ENCODE peak calls at places on chromosomes 13 and 19, in five cellular contexts. I, X, F, M and R are unnamed samples.
A peak's percentile ranks its signal among the peaks of the same experiment; 100 is the strongest.

GRCh38 chr13:102903659-102904407 is 58.0 kb downstream of the ERCC5 start:
- DNase-seq in I (no peak), X (no peak), F (no peak), M (peak; percentile 45), R (no peak)

GRCh38 chr19:8596168-8596567 is 14.3 kb downstream of the ADAMTS10 start:
- DNase-seq in I (no peak), X (no peak), F (no peak), M (no peak), R (no peak)

GRCh38 chr13:21458816-21459701 is at the start of gene ZDHHC20:
- DNase-seq in I (peak; percentile 71), X (peak; percentile 57), F (peak; percentile 72), M (peak; percentile 94), R (no peak)

GRCh38 chr13:85142351-85142750 is 656.9 kb downstream of the SLITRK6 start:
- DNase-seq in I (no peak), X (no peak), F (no peak), M (no peak), R (peak; percentile 74)

GRCh38 chr19:34523408-34523807 is 41.9 kb downstream of the WTIP start:
- DNase-seq in I (no peak), X (no peak), F (no peak), M (no peak), R (no peak)

GRCh38 chr19:4066682-4067395 is at the start of gene ZBTB7A:
- DNase-seq in I (peak; percentile 71), X (peak; percentile 43), F (peak; percentile 60), M (peak; percentile 85), R (no peak)

GRCh38 chr19:16326401-16327130 is 1.9 kb downstream of the KLF2 start:
- DNase-seq in I (peak; percentile 84), X (no peak), F (no peak), M (peak; percentile 61), R (no peak)

GRCh38 chr19:40689339-40690049 is 957 bp downstream of the NUMBL start:
- DNase-seq in I (no peak), X (peak; percentile 18), F (no peak), M (peak; percentile 59), R (no peak)

GRCh38 chr13:24625870-24626419 is 54.3 kb upstream of the ATP12A start:
- DNase-seq in I (no peak), X (no peak), F (no peak), M (peak; percentile 22), R (no peak)

GRCh38 chr13:113298001-113298945 is 1.2 kb downstream of the LAMP1 start:
- DNase-seq in I (no peak), X (no peak), F (no peak), M (peak; percentile 63), R (no peak)

GRCh38 chr13:99356216-99357089 is 49.3 kb upstream of the GPR183 start:
- DNase-seq in I (peak; percentile 87), X (peak; percentile 91), F (no peak), M (peak; percentile 17), R (no peak)

GRCh38 chr19:40686882-40687524 is 3.4 kb downstream of the NUMBL start:
- DNase-seq in I (no peak), X (no peak), F (no peak), M (no peak), R (no peak)

GRCh38 chr19:14337510-14337909 is 43.7 kb upstream of the ADGRE5 start:
- DNase-seq in I (no peak), X (no peak), F (no peak), M (peak; percentile 46), R (peak; percentile 57)

GRCh38 chr13:24684600-24684998 is 4.4 kb downstream of the ATP12A start:
- DNase-seq in I (no peak), X (no peak), F (no peak), M (peak; percentile 59), R (peak; percentile 60)

GRCh38 chr13:62837895-62838294 is 1422.2 kb upstream of the PCDH20 start:
- DNase-seq in I (no peak), X (peak; percentile 0), F (no peak), M (no peak), R (no peak)

GRCh38 chr13:50617134-50617721 is 226.3 kb downstream of the DLEU7 start:
- DNase-seq in I (no peak), X (peak; percentile 77), F (no peak), M (peak; percentile 85), R (no peak)

GRCh38 chr19:29029271-29029670 is 183.7 kb downstream of the UQCRFS1 start:
- DNase-seq in I (no peak), X (no peak), F (no peak), M (no peak), R (no peak)

GRCh38 chr13:35354882-35355281 is 121.6 kb downstream of the MAB21L1 start:
- DNase-seq in I (no peak), X (no peak), F (peak; percentile 3), M (no peak), R (no peak)

GRCh38 chr19:10517361-10517759 is at the start of gene S1PR5:
- DNase-seq in I (no peak), X (no peak), F (no peak), M (peak; percentile 54), R (no peak)

GRCh38 chr19:10516064-10516385 is 1.2 kb downstream of the S1PR5 start:
- DNase-seq in I (no peak), X (no peak), F (no peak), M (no peak), R (no peak)

GRCh38 chr19:10517760-10518443 is 655 bp upstream of the S1PR5 start:
- DNase-seq in I (no peak), X (no peak), F (no peak), M (peak; percentile 62), R (no peak)

GRCh38 chr19:10518444-10519361 is 1.5 kb upstream of the S1PR5 start:
- DNase-seq in I (no peak), X (no peak), F (no peak), M (no peak), R (no peak)

GRCh38 chr19:10516671-10517286 is 468 bp downstream of the S1PR5 start:
- DNase-seq in I (no peak), X (no peak), F (no peak), M (peak; percentile 48), R (no peak)
- TF ChIP-seq EZH2 in I (no peak), X (no peak), F (no peak), M (no peak), R (no peak)

GRCh38 chr13:41054212-41054877 is 7.0 kb upstream of the WBP4 start:
- DNase-seq in I (peak; percentile 58), X (peak; percentile 61), F (peak; percentile 53), M (peak; percentile 80), R (no peak)

GRCh38 chr13:41054919-41055619 is 6.2 kb upstream of the WBP4 start:
- DNase-seq in I (no peak), X (no peak), F (peak; percentile 35), M (peak; percentile 32), R (no peak)

GRCh38 chr13:41052441-41052840 is 8.9 kb upstream of the WBP4 start:
- DNase-seq in I (no peak), X (no peak), F (no peak), M (peak; percentile 35), R (no peak)

GRCh38 chr13:41056194-41056593 is 5.1 kb upstream of the WBP4 start:
- DNase-seq in I (no peak), X (no peak), F (no peak), M (no peak), R (no peak)

GRCh38 chr13:41053384-41053826 is 7.9 kb upstream of the WBP4 start:
- DNase-seq in I (no peak), X (no peak), F (no peak), M (peak; percentile 88), R (no peak)
- H3K4me3 ChIP-seq in I (no peak overlapping the region), X (no peak overlapping the region), F (no peak overlapping the region), M (peak overlapping the region; percentile 57), R (peak overlapping the region; percentile 34)

DNA sequence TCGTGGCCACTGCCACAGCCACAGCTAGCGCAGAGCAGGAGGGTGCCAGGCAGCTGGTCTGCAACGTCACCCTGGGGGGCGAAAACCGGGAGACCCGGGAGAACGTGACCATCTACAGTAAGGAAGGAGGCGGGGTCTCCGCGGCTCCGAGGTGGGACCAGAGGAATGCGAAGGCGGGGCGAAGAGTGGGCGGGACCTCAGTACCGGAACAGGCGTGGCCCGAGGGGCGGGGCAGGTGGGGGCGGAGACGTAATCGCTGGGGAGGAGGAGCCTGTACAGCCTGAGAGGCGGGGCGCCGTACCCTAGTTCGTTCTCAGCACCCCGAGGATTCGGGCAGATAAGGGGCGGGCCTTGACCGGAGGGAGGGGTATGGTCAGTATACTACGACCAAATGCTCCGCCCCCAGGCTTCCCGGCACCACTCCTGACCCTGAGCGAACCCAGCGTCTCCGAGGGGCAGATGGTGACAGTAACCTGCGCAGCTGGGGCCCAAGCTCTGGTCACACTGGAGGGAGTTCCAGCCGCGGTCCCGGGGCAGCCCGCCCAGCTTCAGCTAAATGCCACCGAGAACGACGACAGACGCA is 2.5 kb downstream of the ICAM5 start:
- DNase-seq in I (peak; percentile 73), X (no peak), F (peak; percentile 27), M (peak; percentile 91), R (no peak)
- TF ChIP-seq EZH2 in I (no peak), X (no peak), F (no peak), M (no peak), R (no peak)

DNA sequence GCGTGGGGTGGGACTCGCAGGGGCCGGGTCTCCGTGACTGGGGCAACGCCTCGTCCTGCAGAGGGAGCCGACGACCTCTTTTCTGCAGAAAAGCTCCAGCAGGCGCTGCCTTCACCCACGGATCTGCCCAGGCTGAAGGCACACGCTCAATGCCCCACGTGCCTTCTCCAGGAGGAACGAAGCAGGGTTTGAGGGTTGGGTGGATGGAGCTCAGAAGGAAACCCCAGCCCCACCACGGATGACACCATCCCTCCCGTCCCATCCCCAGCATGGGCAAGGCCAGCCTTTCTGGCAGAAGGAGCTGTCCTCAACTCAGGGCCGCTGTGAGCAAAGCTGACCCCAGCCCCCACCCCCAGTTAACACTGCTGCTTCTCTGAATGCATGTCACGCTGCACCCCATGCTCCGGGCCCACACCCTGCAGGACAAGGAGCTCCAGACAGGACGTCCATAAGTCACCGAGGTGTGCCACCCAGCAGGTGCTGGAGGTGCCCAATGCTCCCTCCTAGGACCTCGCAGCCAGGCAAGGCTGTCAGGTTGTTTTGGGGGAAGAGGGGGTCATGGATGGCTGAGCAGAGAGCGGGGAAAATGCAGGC is 7.4 kb downstream of the C19orf25 start:
- DNase-seq in I (no peak), X (no peak), F (no peak), M (peak; percentile 55), R (no peak)
- H3K4me3 ChIP-seq in I (no peak overlapping the region), X (no peak overlapping the region), F (no peak overlapping the region), M (no peak overlapping the region), R (no peak overlapping the region)

DNA sequence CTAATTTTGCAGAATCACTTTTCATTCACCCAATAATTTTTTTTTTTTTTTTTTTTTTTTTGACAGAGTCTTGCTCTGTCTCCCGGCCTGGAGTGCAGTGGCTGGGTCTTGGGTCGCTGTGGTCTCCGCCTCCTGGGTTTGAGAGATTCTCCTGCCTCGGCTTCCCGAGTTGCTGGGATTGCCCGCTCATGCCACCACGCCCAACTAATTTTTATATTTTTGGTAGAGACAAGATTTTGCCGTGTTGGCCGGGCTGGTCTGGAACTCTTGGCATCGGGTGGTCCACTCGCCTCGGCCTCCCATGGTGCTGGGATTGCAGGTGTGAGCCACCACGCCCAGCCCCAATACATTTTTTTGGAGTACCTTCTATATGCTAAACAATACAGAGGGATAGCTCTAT is 1120.0 kb upstream of the ATXN8OS start:
- DNase-seq in I (no peak), X (no peak), F (no peak), M (no peak), R (no peak)
- TF ChIP-seq EZH2 in I (no peak), X (no peak), F (no peak), M (no peak), R (no peak)

DNA sequence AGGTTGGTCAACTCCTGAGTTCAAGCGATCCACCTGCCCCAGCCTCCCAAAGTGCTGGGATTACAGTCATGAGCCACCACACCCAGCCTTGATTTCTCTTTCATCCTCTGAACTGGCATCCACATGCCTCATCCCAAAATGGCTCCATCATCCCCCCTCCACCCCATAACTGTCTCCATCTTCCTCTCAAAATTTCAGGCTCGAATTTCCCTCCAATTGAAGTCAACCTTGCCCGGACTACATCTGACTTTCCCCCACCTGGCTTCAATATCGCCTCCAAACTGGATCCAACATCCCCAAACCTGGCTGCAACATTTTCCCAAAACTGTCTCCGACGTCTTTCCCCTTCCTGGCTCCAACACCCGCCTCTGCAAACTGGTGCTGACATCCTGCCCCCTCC is 1.1 kb downstream of the EXOC3L2 start:
- DNase-seq in I (no peak), X (no peak), F (no peak), M (no peak), R (no peak)
- H3K4me3 ChIP-seq in I (no peak overlapping the region), X (no peak overlapping the region), F (no peak overlapping the region), M (no peak overlapping the region), R (no peak overlapping the region)